ENCODE peak calls at places on chromosomes 13 and 19, in four cellular contexts. Y is lower leg skin, L is ascending aorta, J is upper lobe of left lung. N is an unnamed sample.

GRCh38 chr19:46372901-46373572 is 26.1 kb downstream of the PPP5C start:
- DNase-seq in L (no peak), J (peak), Y (no peak), N (peak)

GRCh38 chr19:29769997-29770396 is 41.8 kb upstream of the CCNE1 start:
- DNase-seq in L (no peak), Y (no peak), J (no peak), N (no peak)

GRCh38 chr13:40485611-40486517 is 180.6 kb downstream of the FOXO1 start:
- DNase-seq in J (no peak), Y (no peak), L (no peak), N (no peak)

GRCh38 chr19:58401825-58402433 is 6.5 kb downstream of the RNF225 start:
- DNase-seq in Y (no peak), L (no peak), J (peak), N (no peak)

GRCh38 chr19:39474139-39474620 is 6.5 kb upstream of the TIMM50 start:
- DNase-seq in Y (no peak), J (peak), L (no peak), N (peak)

GRCh38 chr13:73544175-73544574 is 485.4 kb downstream of the KLF5 start:
- DNase-seq in L (no peak), Y (no peak), J (no peak), N (no peak)

GRCh38 chr13:107301724-107302374 is 733.9 kb upstream of the ARGLU1 start:
- DNase-seq in J (no peak), Y (no peak), L (no peak), N (no peak)

GRCh38 chr13:111480976-111481375 is 160.5 kb downstream of the TEX29 start:
- DNase-seq in J (peak), Y (no peak), L (no peak), N (peak)

GRCh38 chr13:100495455-100495854 is 93.1 kb downstream of the GGACT start:
- DNase-seq in L (no peak), Y (no peak), J (no peak), N (no peak)

GRCh38 chr13:42239644-42240043 is 32.3 kb upstream of the AKAP11 start:
- DNase-seq in L (no peak), J (no peak), Y (no peak), N (no peak)

GRCh38 chr19:32539240-32539916 is 41.6 kb upstream of the PDCD5 start:
- DNase-seq in L (no peak), J (no peak), Y (no peak), N (no peak)

GRCh38 chr13:106796280-106797047 is 228.5 kb upstream of the ARGLU1 start:
- DNase-seq in Y (no peak), L (no peak), J (no peak), N (no peak)

GRCh38 chr13:64675256-64675892 is 2554.8 kb downstream of the PCDH9 start:
- DNase-seq in J (no peak), Y (no peak), L (no peak), N (no peak)

GRCh38 chr13:35598790-35599369 is 122.4 kb upstream of the MAB21L1 start:
- DNase-seq in Y (no peak), J (no peak), L (no peak), N (no peak)

GRCh38 chr13:22569830-22570229 is 610.9 kb upstream of the SGCG start:
- DNase-seq in Y (no peak), L (no peak), J (no peak), N (no peak)

GRCh38 chr13:25687622-25688225 is 315.9 kb downstream of the ATP8A2 start:
- DNase-seq in Y (no peak), L (no peak), J (no peak), N (no peak)

GRCh38 chr13:78732445-78733017 is 73.6 kb upstream of the OBI1 start:
- DNase-seq in L (no peak), Y (no peak), J (no peak), N (no peak)

GRCh38 chr19:13022859-13023636 is 27.8 kb downstream of the NFIX start:
- DNase-seq in L (no peak), Y (peak), J (no peak), N (no peak)

GRCh38 chr13:30371649-30372265 is 50.5 kb upstream of the UBE2L5 start:
- DNase-seq in Y (no peak), J (no peak), L (no peak), N (no peak)

GRCh38 chr13:108193806-108194205 is 21.5 kb downstream of the LIG4 start:
- DNase-seq in J (no peak), L (no peak), Y (no peak), N (no peak)

GRCh38 chr19:42512743-42513304 is 15.5 kb downstream of the CEACAM1 start:
- DNase-seq in L (no peak), Y (no peak), J (no peak), N (no peak)

GRCh38 chr13:37640499-37640898 is 41.9 kb upstream of the POSTN start:
- DNase-seq in L (no peak), Y (no peak), J (no peak), N (no peak)

GRCh38 chr19:42325896-42326771 is 699 bp downstream of the MEGF8 start:
- DNase-seq in L (no peak), Y (no peak), J (peak), N (no peak)

GRCh38 chr19:30419581-30420180 is 47.5 kb downstream of the ZNF536 start:
- DNase-seq in Y (no peak), J (no peak), L (no peak), N (no peak)

DNA sequence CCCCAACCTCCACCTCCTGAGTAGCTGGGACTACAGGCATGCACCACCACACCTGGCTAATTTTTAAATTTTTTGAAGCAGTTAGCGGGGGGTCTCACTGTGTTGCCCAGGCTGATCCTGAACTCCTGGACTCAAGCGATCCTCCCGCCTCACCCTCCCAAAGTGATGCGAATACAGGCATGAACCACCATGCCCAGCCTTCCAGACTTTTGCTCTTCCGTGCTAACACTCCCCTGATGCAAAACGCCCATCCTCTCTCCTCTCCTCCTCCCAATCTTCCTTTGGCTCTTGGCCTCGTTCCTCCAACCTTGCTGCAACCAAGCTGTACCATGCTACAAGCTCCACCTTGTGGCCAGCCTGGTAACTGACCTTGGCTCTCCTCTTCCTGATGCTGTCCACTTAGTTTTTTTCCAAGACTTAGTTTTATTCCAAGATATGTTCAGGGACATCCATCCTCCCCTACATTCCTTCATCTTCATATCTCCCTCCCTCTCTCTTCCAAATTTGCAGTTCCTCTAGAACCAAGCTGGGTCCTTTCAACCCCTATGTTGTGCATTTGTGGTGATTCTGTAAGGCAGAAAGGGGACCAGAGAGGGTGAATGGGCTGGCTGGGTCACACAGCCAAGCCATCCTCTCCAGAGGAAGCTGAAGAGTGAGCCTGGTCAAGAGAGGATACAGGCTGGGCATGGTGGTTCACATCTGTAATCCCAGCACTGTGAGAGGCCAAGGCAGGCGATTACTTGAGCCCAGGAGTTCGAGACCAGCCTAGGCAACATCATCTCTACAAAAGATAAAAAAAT is 32.8 kb downstream of the TINCR start:
- DNase-seq in L (no peak), J (no peak), Y (no peak), N (no peak)
- TF ChIP-seq CTCF in L (no peak), J (no peak), Y (no peak), N (peak)

DNA sequence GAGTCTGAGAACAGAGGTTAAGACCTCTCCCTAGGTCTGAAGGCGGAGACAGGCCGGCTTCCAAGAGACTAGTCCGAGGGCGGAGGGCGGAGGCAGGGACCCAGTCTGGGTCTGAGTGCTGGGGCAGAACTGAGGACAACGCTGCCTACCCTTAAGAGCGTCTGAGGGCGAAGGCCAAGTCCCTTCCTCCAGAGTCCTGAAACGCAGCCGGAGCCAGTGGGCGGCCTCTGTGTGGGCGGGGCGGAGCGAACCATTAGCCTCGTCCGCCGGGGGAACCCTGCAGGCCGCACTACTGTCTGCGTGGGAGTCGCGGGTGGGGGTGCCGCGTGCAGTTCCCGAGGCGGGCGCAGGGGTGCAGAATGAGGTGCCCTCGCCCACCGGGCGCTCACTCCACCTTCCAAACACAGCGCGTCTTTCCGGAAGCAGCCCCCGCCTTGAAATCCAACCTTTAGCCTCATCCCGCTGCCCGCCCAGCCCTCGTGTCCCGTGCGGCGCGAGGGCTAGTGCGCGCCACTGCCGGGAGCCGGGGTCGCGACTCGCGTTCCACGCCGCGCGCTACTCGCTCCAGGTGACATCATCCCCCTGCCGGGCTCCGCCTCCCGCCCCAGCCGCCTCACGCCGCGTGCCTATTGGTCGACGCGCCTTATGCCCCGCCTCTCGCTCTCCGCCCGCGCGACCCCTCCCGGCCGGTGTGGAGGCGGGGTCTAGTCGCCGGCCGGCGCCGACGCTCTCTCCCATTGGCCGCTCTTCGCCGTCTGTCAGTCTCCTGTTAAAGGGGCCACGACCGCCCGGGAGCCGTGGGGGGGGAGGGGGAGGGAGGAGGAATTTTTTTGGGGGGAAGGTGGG is at the start of gene C19orf73:
- DNase-seq in L (peak), J (peak), Y (peak), N (peak)
- TF ChIP-seq CTCF in L (peak), J (peak), Y (no peak), N (peak)

GRCh38 chr19:8335343-8336071 is 7.6 kb downstream of the KANK3 start:
- DNase-seq in J (peak), L (no peak), Y (no peak), N (no peak)
- TF ChIP-seq CTCF in J (no peak), L (no peak), Y (no peak), N (peak)

GRCh38 chr19:2275588-2276428 is 6.2 kb downstream of the PEAK3 start:
- DNase-seq in J (peak), Y (no peak), L (no peak), N (no peak)

GRCh38 chr19:2271516-2272103 is 10.4 kb downstream of the PEAK3 start:
- DNase-seq in Y (no peak), L (no peak), J (peak), N (no peak)

GRCh38 chr19:2274185-2274711 is 7.7 kb downstream of the PEAK3 start:
- DNase-seq in L (no peak), Y (no peak), J (no peak), N (no peak)

GRCh38 chr19:2274937-2275535 is 6.9 kb downstream of the PEAK3 start:
- DNase-seq in Y (peak), J (peak), L (no peak), N (peak)

DNA sequence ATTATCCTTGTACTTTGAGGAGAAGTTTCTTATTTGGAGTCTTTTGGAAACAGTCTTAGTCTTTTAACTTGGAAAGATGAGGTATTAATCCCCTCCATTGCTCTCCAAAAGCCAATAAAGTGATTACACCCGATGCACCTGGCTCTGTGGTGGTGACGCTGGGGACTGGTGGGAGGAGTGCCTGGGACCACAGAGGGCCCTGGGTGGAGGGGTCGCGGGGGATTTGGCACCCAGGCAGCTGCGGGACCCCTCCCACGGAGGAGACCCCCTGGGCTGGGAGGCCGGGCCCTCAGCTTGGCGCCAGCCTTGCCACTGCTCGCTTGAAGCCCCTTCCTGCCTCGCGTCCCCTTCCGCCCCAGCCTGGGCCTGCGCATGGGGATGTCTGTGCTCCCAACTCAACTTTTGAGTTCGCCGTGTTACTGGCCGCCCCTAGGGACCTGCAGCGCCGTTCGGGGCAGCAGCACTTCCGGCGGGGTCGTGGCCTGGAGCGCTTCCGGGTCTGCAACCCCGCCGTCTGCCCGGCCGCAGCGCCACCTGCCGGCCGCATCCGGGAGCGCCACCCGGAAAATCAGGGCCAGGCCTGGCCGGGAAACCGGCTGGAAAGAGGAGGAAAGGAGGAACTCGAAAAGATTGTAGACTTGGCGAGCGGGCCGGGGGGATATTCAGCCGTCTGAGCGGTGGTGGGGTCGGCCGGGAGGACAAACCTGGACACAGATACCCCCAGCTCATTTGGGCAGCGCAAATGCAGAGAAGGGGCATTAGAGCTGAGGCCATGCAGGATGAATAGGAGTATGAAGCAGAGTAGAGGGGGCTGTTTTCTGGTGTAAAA is 8.4 kb downstream of the PEAK3 start:
- DNase-seq in L (no peak), J (peak), Y (no peak), N (peak)
- TF ChIP-seq CTCF in L (peak), J (peak), Y (peak), N (peak)

DNA sequence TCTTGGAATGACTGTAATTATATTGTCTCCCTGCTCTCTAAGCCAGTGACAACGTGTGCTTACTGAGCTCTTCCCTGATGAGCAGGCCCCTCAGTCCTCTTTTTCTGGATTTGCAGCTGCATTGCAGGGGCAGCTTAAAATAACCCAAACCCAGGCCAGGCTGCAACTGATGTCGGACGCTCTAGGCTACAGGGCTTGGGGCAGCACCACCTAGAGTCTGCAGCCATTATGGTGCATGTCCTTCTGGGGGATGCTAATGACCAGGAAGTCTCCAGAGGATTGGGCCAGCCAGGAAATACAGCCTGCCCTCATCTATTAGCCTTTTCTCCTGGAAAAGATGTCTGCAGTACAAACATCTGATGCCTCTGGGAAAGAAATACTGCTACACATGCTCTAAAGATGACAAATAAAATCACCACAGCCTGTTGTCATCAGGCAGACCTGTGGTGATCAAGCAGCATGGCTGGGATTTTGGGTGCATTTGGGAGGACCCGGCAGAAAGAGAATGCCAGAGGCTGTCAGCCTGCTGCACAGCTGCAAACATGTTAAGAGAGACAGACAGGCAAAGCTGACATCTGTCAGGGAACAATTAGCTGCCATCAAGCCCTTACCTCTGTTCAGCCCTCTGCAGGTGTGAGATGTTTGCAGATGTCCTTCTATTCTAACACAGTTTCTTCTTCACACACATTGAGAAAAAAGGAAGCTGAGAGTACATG is 51.8 kb downstream of the CCDC70 start:
- DNase-seq in L (no peak), Y (no peak), J (no peak), N (no peak)
- TF ChIP-seq CTCF in L (no peak), Y (no peak), J (no peak), N (peak)

GRCh38 chr19:7463575-7463974 is 25.3 kb downstream of the PEX11G start:
- DNase-seq in Y (no peak), J (no peak), L (no peak), N (no peak)
- TF ChIP-seq CTCF in Y (no peak), J (no peak), L (no peak), N (no peak)

GRCh38 chr19:48872182-48872883 is at the start of gene PPP1R15A:
- DNase-seq in Y (peak), J (peak), L (peak), N (peak)
- TF ChIP-seq CTCF in Y (no peak), J (peak), L (peak), N (peak)

GRCh38 chr19:45091031-45091918 is 1.7 kb upstream of the PPP1R37 start:
- DNase-seq in Y (peak), L (peak), J (peak), N (peak)

GRCh38 chr19:45090598-45090997 is 2.4 kb upstream of the PPP1R37 start:
- DNase-seq in L (no peak), Y (no peak), J (no peak), N (no peak)

GRCh38 chr19:45094158-45094557 is 1.2 kb downstream of the PPP1R37 start:
- DNase-seq in J (no peak), Y (no peak), L (no peak), N (no peak)

GRCh38 chr19:45094707-45095106 is 1.7 kb downstream of the PPP1R37 start:
- DNase-seq in J (no peak), Y (no peak), L (no peak), N (no peak)

GRCh38 chr19:45092747-45093678 is at the start of gene PPP1R37:
- DNase-seq in Y (peak), J (peak), L (peak), N (peak)
- TF ChIP-seq CTCF in Y (no peak), J (peak), L (peak), N (peak)

GRCh38 chr13:49421391-49421790 is 22.5 kb downstream of the CAB39L start:
- DNase-seq in Y (no peak), L (no peak), J (no peak), N (no peak)
- TF ChIP-seq CTCF in Y (no peak), L (no peak), J (no peak), N (no peak)

DNA sequence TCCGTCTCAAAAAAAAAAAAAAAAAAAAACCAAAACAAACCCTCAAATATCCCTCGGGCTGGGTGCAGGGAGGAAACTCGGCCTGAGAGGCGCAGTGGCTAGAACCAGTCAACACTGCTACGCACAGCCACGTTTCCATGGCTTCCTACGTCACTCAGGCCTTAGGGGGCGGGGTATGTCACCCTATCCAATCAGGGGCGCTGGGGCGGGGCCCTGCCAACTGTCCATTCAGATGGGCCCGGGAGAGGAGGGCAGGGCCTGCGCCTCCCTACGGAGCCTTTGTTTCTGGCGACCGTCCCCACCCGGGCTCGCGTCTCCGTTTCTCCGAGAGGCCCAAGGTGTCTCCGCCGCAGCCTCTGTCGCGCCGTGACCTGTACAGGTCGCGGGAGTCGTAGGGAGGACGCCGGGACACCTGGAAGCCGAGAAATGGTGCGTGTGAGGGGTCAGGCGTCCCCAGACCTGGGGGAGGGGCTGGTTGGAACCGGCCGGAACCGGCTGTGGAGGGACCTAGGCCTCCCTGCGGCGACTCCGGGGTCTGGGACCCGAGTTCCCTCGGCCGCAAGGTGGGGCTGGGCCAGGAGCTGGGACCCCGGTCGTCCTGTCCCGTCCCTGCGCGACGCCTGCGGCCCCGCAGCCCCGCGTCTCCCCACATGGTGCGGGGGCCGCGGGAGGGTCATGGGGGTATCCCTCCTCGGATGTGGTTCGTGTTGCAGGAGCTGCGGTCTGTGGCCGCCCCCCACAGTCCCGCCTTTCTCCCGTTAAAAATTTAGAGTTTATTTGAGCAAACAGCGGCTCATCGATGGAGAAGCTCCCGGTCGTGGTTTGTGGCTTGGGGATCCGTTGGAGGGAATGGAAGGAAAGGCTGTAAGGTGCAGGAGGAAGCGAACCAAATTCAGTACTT is at the start of gene ZNF627:
- DNase-seq in L (peak), J (peak), Y (peak), N (peak)
- TF ChIP-seq CTCF in L (no peak), J (peak), Y (no peak), N (peak)